ENCODE peak calls at places on chromosome 3, in four cellular contexts. L, D, P and A are unnamed samples.

GRCh38 chr3:52532517-52532837 is 1.2 kb downstream of the NT5DC2 start:
- DNase-seq in P (peak), L (no peak), D (peak), A (no peak)

GRCh38 chr3:11498646-11499045 is 145.1 kb downstream of the VGLL4 start:
- DNase-seq in D (peak), P (no peak), L (no peak), A (no peak)

GRCh38 chr3:128489860-128490649 is 2.9 kb downstream of the GATA2 start:
- DNase-seq in L (no peak), P (no peak), D (peak), A (no peak)

GRCh38 chr3:197722734-197723133 is 14.0 kb downstream of the RUBCN start:
- DNase-seq in L (no peak), P (no peak), D (no peak), A (no peak)

GRCh38 chr3:157115069-157116006 is 44.6 kb downstream of the CCNL1 start:
- DNase-seq in L (no peak), P (peak), D (no peak), A (no peak)

GRCh38 chr3:192514754-192515660 is 212.3 kb downstream of the FGF12 start:
- DNase-seq in D (no peak), P (no peak), L (no peak), A (no peak)

GRCh38 chr3:17307889-17308288 is 423.1 kb downstream of the PLCL2 start:
- DNase-seq in P (no peak), L (no peak), D (no peak), A (no peak)

GRCh38 chr3:23762214-23763039 is 43.3 kb upstream of the UBE2E1 start:
- DNase-seq in D (no peak), L (no peak), P (no peak), A (no peak)

GRCh38 chr3:535566-536416 is 339.2 kb downstream of the CHL1 start:
- DNase-seq in P (no peak), D (no peak), L (no peak), A (no peak)

GRCh38 chr3:144362126-144362525 is 390.5 kb downstream of the DIPK2A start:
- DNase-seq in D (no peak), P (no peak), L (no peak), A (no peak)

GRCh38 chr3:123546133-123546755 is 38.6 kb downstream of the HACD2 start:
- DNase-seq in D (no peak), L (peak), P (no peak), A (no peak)

GRCh38 chr3:62046326-62046725 is 327.0 kb downstream of the FEZF2 start:
- DNase-seq in L (no peak), P (no peak), D (no peak), A (no peak)

GRCh38 chr3:172138792-172139507 is 99.6 kb downstream of the FNDC3B start:
- DNase-seq in L (no peak), D (peak), P (peak), A (no peak)

GRCh38 chr3:89000886-89001285 is 106.5 kb upstream of the EPHA3 start:
- DNase-seq in L (no peak), P (no peak), D (no peak), A (no peak)

GRCh38 chr3:89186446-89186845 is 79.0 kb downstream of the EPHA3 start:
- DNase-seq in P (no peak), L (no peak), D (no peak), A (no peak)

GRCh38 chr3:94285874-94286273 is 223.0 kb downstream of the NSUN3 start:
- DNase-seq in D (no peak), P (no peak), L (no peak), A (no peak)

GRCh38 chr3:129046037-129046731 is 14.4 kb upstream of the GP9 start:
- DNase-seq in L (no peak), D (no peak), P (no peak), A (no peak)

GRCh38 chr3:126887686-126888085 is 95.2 kb upstream of the PLXNA1 start:
- DNase-seq in D (no peak), P (no peak), L (no peak), A (no peak)

GRCh38 chr3:112635674-112636073 is 5.3 kb downstream of the CCDC80 start:
- DNase-seq in D (no peak), P (no peak), L (no peak), A (no peak)

GRCh38 chr3:47802734-47803477 is at the start of gene DHX30:
- DNase-seq in L (no peak), P (peak), D (peak), A (no peak)

GRCh38 chr3:10289785-10290355 is 2.9 kb downstream of the GHRL start:
- DNase-seq in D (no peak), P (no peak), L (no peak), A (no peak)
- TF ChIP-seq REST in D (no peak), P (no peak), L (no peak), A (no peak)

GRCh38 chr3:42033741-42034140 is 57.4 kb upstream of the TRAK1 start:
- DNase-seq in D (no peak), L (no peak), P (no peak), A (no peak)

GRCh38 chr3:42028474-42028873 is 62.7 kb upstream of the TRAK1 start:
- DNase-seq in P (no peak), L (no peak), D (no peak), A (no peak)

GRCh38 chr3:42035007-42035406 is 56.1 kb upstream of the TRAK1 start:
- DNase-seq in D (no peak), P (no peak), L (no peak), A (no peak)

GRCh38 chr3:42032693-42033349 is 58.3 kb upstream of the TRAK1 start:
- DNase-seq in P (no peak), D (peak), L (no peak), A (no peak)

GRCh38 chr3:42031808-42032475 is 59.2 kb upstream of the TRAK1 start:
- DNase-seq in D (no peak), P (no peak), L (no peak), A (no peak)
- TF ChIP-seq TCF7L2 in D (no peak), P (no peak), L (no peak), A (no peak)

GRCh38 chr3:38834110-38834509 is 18.1 kb upstream of the SCN10A start:
- DNase-seq in P (peak), L (no peak), D (peak), A (peak)
- TF ChIP-seq REST in P (no peak), L (no peak), D (no peak), A (no peak)

GRCh38 chr3:177802151-177802900 is 605.0 kb upstream of the TBL1XR1 start:
- DNase-seq in D (no peak), L (no peak), P (no peak), A (no peak)
- TF ChIP-seq TCF7L2 in D (no peak), L (no peak), P (no peak), A (no peak)

DNA sequence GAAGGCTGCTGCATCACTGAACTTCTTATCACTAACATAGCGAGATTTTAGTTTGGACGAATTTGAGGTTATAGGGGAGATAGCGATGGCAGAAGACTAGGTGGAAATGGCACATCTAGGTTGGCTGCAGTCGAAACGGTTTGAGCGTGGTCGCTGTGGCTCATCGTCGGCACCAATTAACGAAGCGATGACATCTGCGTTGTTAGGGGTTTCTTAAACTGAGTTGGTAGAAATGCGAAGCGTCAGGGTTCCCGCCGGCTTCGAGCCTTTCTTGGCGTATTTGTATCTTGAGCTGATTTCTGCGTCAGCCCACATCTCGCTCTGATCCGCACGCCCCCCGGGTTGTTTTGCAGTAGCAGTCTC is 316 bp downstream of the LNP1 start:
- DNase-seq in P (peak), D (no peak), L (no peak), A (no peak)
- TF ChIP-seq REST in P (no peak), D (no peak), L (no peak), A (no peak)

GRCh38 chr3:32335365-32336122 is 56.1 kb upstream of the CMTM7 start:
- DNase-seq in P (no peak), L (no peak), D (no peak), A (no peak)
- TF ChIP-seq TCF7L2 in P (no peak), L (no peak), D (no peak), A (no peak)

DNA sequence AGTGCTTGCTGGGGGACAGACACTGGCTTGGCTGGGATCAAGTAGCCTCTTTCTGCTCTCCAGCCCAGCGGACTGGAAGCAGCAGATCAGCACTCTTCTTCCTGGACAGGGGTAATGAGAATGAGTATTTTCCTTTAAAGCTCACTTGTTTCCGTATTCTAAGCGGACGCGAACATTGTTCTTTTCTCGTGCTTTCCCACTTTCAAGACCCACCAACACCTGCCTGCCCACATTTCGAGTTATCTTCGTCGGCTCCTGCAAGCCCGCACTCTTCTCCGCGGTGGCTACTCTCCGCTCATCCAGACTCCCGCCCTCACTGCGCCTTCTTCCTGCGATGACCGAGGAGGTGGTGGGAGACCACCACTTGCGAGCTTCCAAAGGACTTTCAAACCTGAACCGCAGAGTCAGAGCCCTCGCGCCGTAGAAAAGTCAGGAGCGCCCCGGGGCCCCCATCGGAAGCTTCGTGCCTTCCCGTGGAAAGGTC is 1.6 kb upstream of the PPM1L start:
- DNase-seq in L (no peak), P (peak), D (no peak), A (no peak)
- TF ChIP-seq REST in L (peak), P (peak), D (peak), A (peak)

DNA sequence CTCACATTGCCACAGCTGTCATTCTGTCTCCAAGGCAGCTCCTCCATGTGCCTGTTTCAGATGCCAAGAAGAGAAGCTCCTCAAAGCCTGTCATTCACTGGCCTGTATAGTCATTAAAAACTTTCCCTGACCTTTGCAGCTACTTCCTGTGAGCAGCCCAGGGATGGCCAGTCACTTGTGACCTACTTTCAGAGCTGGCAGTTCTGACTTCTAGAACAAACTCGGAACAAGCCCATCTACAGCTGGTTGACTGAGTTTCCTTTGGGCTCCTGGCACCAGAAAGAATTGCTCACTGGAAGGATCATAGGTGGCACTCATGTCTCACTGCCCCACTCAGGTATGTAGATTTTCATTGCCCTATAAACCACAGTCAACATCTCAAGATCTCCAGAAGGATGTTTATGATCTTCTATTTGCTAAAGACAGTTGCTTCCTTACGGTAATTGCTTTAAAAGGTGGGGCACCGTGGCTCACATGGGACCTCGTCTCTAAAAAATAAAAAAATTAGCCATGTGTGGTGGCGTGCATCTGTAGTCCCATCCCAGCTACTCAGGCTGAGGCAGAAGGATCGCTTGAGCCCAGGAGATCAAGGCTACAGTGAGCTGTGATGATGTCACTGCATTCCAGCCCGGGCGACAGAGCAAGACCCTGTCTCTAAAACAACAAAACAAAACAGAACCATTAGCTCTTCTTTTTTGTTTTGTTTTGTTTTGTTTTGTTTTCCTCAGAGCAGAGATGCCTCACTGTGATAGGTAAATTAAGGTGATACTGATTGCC is 11.2 kb upstream of the ATP13A3 start:
- DNase-seq in D (peak), P (no peak), L (no peak), A (no peak)
- TF ChIP-seq TCF7L2 in D (no peak), P (no peak), L (no peak), A (no peak)

DNA sequence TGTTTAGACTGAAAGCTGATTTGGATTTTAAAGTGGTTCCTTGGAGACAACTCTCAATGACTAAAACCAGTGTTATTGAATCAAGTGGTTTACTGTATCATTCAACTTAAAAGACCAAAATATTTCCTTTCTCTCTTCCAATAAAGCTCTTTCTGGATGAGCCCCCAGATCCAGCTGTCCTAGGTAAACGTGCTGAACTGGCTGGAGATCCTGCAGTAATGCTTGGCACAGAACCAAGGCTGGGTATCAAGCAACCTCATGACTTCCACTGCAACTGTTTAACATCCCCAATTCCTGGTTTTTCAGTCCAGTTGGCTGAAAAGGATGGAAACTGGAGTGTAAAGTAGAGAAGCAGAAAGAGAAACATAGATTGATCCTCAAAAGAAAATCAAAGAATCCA is 28.9 kb downstream of the SEC22C start:
- DNase-seq in D (no peak), L (no peak), P (no peak), A (no peak)
- TF ChIP-seq REST in D (no peak), L (no peak), P (no peak), A (no peak)